ENCODE peak calls at places on chromosome 2, in ten cellular contexts. One of them, this sample, is unnamed.

GRCh38 chr2:460861-461260 is 173.0 kb upstream of the ALKAL2 start:
- DNase-seq in K562: no peak
- DNase-seq in endothelial cell of umbilical vein: no peak
- DNase-seq in tibial nerve: no peak
- DNase-seq in heart left ventricle: no peak
- DNase-seq in transverse colon: peak; percentile 16
- DNase-seq in A549: no peak
- DNase-seq in IMR-90: no peak
- DNase-seq in H1: no peak
- DNase-seq in adrenal gland: no peak
- DNase-seq in this sample: no peak

GRCh38 chr2:172858473-172858745 is 122.8 kb downstream of the RAPGEF4 start:
- DNase-seq in adrenal gland: peak; percentile 72
- DNase-seq in A549: no peak
- DNase-seq in tibial nerve: no peak
- DNase-seq in endothelial cell of umbilical vein: peak; percentile 79
- DNase-seq in transverse colon: no peak
- DNase-seq in heart left ventricle: no peak
- DNase-seq in H1: no peak
- DNase-seq in K562: no peak
- DNase-seq in IMR-90: peak; percentile 45
- DNase-seq in this sample: no peak

GRCh38 chr2:29528891-29529520 is 392.4 kb downstream of the ALK start:
- DNase-seq in K562: no peak
- DNase-seq in H1: no peak
- DNase-seq in tibial nerve: no peak
- DNase-seq in A549: no peak
- DNase-seq in adrenal gland: peak; percentile 16
- DNase-seq in heart left ventricle: peak; percentile 83
- DNase-seq in IMR-90: peak; percentile 79
- DNase-seq in transverse colon: peak; percentile 42
- DNase-seq in endothelial cell of umbilical vein: no peak
- DNase-seq in this sample: no peak

GRCh38 chr2:11669454-11670291 is at the start of gene NTSR2:
- DNase-seq in endothelial cell of umbilical vein: peak; percentile 54
- DNase-seq in IMR-90: peak; percentile 53
- DNase-seq in adrenal gland: peak; percentile 85
- DNase-seq in H1: peak; percentile 65
- DNase-seq in transverse colon: peak; percentile 21
- DNase-seq in K562: peak; percentile 21
- DNase-seq in A549: peak; percentile 49
- DNase-seq in tibial nerve: no peak
- DNase-seq in heart left ventricle: peak; percentile 75
- DNase-seq in this sample: peak; percentile 80

GRCh38 chr2:72924353-72925240 is 7.3 kb downstream of the EMX1 start:
- DNase-seq in A549: no peak
- DNase-seq in tibial nerve: no peak
- DNase-seq in H1: no peak
- DNase-seq in IMR-90: no peak
- DNase-seq in endothelial cell of umbilical vein: no peak
- DNase-seq in K562: no peak
- DNase-seq in transverse colon: no peak
- DNase-seq in adrenal gland: no peak
- DNase-seq in heart left ventricle: no peak
- DNase-seq in this sample: no peak

GRCh38 chr2:1162768-1163584 is 212.3 kb downstream of the SNTG2 start:
- DNase-seq in heart left ventricle: peak; percentile 35
- DNase-seq in IMR-90: no peak
- DNase-seq in endothelial cell of umbilical vein: no peak
- DNase-seq in transverse colon: no peak
- DNase-seq in adrenal gland: no peak
- DNase-seq in A549: no peak
- DNase-seq in K562: no peak
- DNase-seq in tibial nerve: no peak
- DNase-seq in H1: no peak
- DNase-seq in this sample: peak; percentile 27

GRCh38 chr2:23788100-23788499 is 138.8 kb downstream of the ATAD2B start:
- DNase-seq in H1: no peak
- DNase-seq in adrenal gland: no peak
- DNase-seq in heart left ventricle: no peak
- DNase-seq in A549: no peak
- DNase-seq in endothelial cell of umbilical vein: no peak
- DNase-seq in transverse colon: no peak
- DNase-seq in IMR-90: no peak
- DNase-seq in K562: peak; percentile 46
- DNase-seq in tibial nerve: no peak
- DNase-seq in this sample: no peak

GRCh38 chr2:211127501-211127900 is 571.1 kb downstream of the CPS1 start:
- DNase-seq in tibial nerve: no peak
- DNase-seq in endothelial cell of umbilical vein: no peak
- DNase-seq in heart left ventricle: no peak
- DNase-seq in K562: no peak
- DNase-seq in A549: no peak
- DNase-seq in IMR-90: no peak
- DNase-seq in transverse colon: no peak
- DNase-seq in adrenal gland: no peak
- DNase-seq in H1: no peak
- DNase-seq in this sample: no peak

GRCh38 chr2:239357954-239358754 is 42.7 kb downstream of the HDAC4 start:
- DNase-seq in K562: no peak
- DNase-seq in A549: no peak
- DNase-seq in tibial nerve: no peak
- DNase-seq in H1: no peak
- DNase-seq in adrenal gland: no peak
- DNase-seq in heart left ventricle: no peak
- DNase-seq in endothelial cell of umbilical vein: no peak
- DNase-seq in IMR-90: peak; percentile 12
- DNase-seq in transverse colon: no peak
- DNase-seq in this sample: no peak

GRCh38 chr2:3102915-3103569 is 274.6 kb downstream of the EIPR1 start:
- DNase-seq in tibial nerve: no peak
- DNase-seq in K562: no peak
- DNase-seq in heart left ventricle: no peak
- DNase-seq in adrenal gland: no peak
- DNase-seq in endothelial cell of umbilical vein: no peak
- DNase-seq in A549: no peak
- DNase-seq in H1: no peak
- DNase-seq in transverse colon: no peak
- DNase-seq in IMR-90: no peak
- DNase-seq in this sample: no peak

GRCh38 chr2:109402180-109402579 is 211.6 kb downstream of the SEPTIN10 start:
- DNase-seq in transverse colon: no peak
- DNase-seq in adrenal gland: no peak
- DNase-seq in tibial nerve: no peak
- DNase-seq in endothelial cell of umbilical vein: no peak
- DNase-seq in A549: no peak
- DNase-seq in IMR-90: no peak
- DNase-seq in K562: no peak
- DNase-seq in H1: no peak
- DNase-seq in heart left ventricle: no peak
- DNase-seq in this sample: no peak

GRCh38 chr2:39455826-39456225 is 18.7 kb upstream of the MAP4K3 start:
- DNase-seq in A549: no peak
- DNase-seq in transverse colon: no peak
- DNase-seq in endothelial cell of umbilical vein: no peak
- DNase-seq in H1: no peak
- DNase-seq in IMR-90: peak; percentile 55
- DNase-seq in tibial nerve: no peak
- DNase-seq in K562: no peak
- DNase-seq in adrenal gland: no peak
- DNase-seq in heart left ventricle: no peak
- DNase-seq in this sample: no peak

GRCh38 chr2:201257381-201257940 is 2.9 kb upstream of the CASP8 start:
- DNase-seq in tibial nerve: no peak
- DNase-seq in K562: peak; percentile 60
- DNase-seq in IMR-90: peak; percentile 5
- DNase-seq in transverse colon: peak; percentile 62
- DNase-seq in H1: no peak
- DNase-seq in endothelial cell of umbilical vein: no peak
- DNase-seq in A549: peak; percentile 40
- DNase-seq in heart left ventricle: peak; percentile 39
- DNase-seq in adrenal gland: peak; percentile 14
- DNase-seq in this sample: no peak

GRCh38 chr2:40431600-40431955 is 20.3 kb downstream of the SLC8A1 start:
- DNase-seq in IMR-90: peak; percentile 88
- DNase-seq in K562: no peak
- DNase-seq in H1: no peak
- DNase-seq in tibial nerve: no peak
- DNase-seq in A549: no peak
- DNase-seq in adrenal gland: peak; percentile 36
- DNase-seq in heart left ventricle: peak; percentile 66
- DNase-seq in transverse colon: no peak
- DNase-seq in endothelial cell of umbilical vein: no peak
- DNase-seq in this sample: peak; percentile 25

GRCh38 chr2:188997276-188997675 is 23.1 kb downstream of the COL3A1 start:
- DNase-seq in K562: no peak
- DNase-seq in heart left ventricle: no peak
- DNase-seq in A549: no peak
- DNase-seq in H1: no peak
- DNase-seq in tibial nerve: no peak
- DNase-seq in endothelial cell of umbilical vein: no peak
- DNase-seq in IMR-90: no peak
- DNase-seq in adrenal gland: no peak
- DNase-seq in transverse colon: no peak
- DNase-seq in this sample: no peak

GRCh38 chr2:15790326-15790725 is 150.0 kb upstream of the MYCN start:
- DNase-seq in endothelial cell of umbilical vein: no peak
- DNase-seq in tibial nerve: no peak
- DNase-seq in A549: no peak
- DNase-seq in transverse colon: no peak
- DNase-seq in heart left ventricle: no peak
- DNase-seq in adrenal gland: no peak
- DNase-seq in IMR-90: no peak
- DNase-seq in H1: no peak
- DNase-seq in K562: no peak
- DNase-seq in this sample: no peak

GRCh38 chr2:156046900-156047299 is 285.6 kb downstream of the NR4A2 start:
- DNase-seq in K562: no peak
- DNase-seq in tibial nerve: no peak
- DNase-seq in transverse colon: no peak
- DNase-seq in IMR-90: no peak
- DNase-seq in A549: no peak
- DNase-seq in H1: no peak
- DNase-seq in heart left ventricle: no peak
- DNase-seq in endothelial cell of umbilical vein: no peak
- DNase-seq in adrenal gland: no peak
- DNase-seq in this sample: no peak

GRCh38 chr2:217919781-217920351 is 82.9 kb downstream of the TNS1 start:
- DNase-seq in transverse colon: no peak
- DNase-seq in IMR-90: peak; percentile 91
- DNase-seq in endothelial cell of umbilical vein: peak; percentile 42
- DNase-seq in H1: peak; percentile 60
- DNase-seq in tibial nerve: no peak
- DNase-seq in heart left ventricle: peak; percentile 63
- DNase-seq in A549: no peak
- DNase-seq in adrenal gland: peak; percentile 73
- DNase-seq in K562: no peak
- DNase-seq in this sample: no peak
- H3K4me1 ChIP-seq in transverse colon: peaks cover 28% of the 10 kb centered on the region
- H3K4me1 ChIP-seq in IMR-90: peaks cover 56% of the 10 kb centered on the region
- H3K4me1 ChIP-seq in endothelial cell of umbilical vein: peaks cover 16% of the 10 kb centered on the region
- H3K4me1 ChIP-seq in H1: peaks cover 37% of the 10 kb centered on the region
- H3K4me1 ChIP-seq in tibial nerve: peaks cover 3% of the 10 kb centered on the region
- H3K4me1 ChIP-seq in heart left ventricle: peaks cover 100% of the 10 kb centered on the region
- H3K4me1 ChIP-seq in A549: peaks cover 77% of the 10 kb centered on the region
- H3K4me1 ChIP-seq in adrenal gland: peaks cover 63% of the 10 kb centered on the region
- H3K4me1 ChIP-seq in K562: no peaks in the 10 kb centered on the region
- H3K4me1 ChIP-seq in this sample: peaks cover 89% of the 10 kb centered on the region

GRCh38 chr2:54271843-54272600 is 16.0 kb upstream of the TSPYL6 start:
- DNase-seq in K562: no peak
- DNase-seq in heart left ventricle: no peak
- DNase-seq in endothelial cell of umbilical vein: no peak
- DNase-seq in A549: no peak
- DNase-seq in H1: no peak
- DNase-seq in tibial nerve: no peak
- DNase-seq in IMR-90: no peak
- DNase-seq in adrenal gland: peak; percentile 12
- DNase-seq in transverse colon: no peak
- DNase-seq in this sample: no peak
- H3K27ac ChIP-seq in K562: no peak overlapping the region
- H3K27ac ChIP-seq in heart left ventricle: no peak overlapping the region
- H3K27ac ChIP-seq in endothelial cell of umbilical vein: no peak overlapping the region
- H3K27ac ChIP-seq in A549: no peak overlapping the region
- H3K27ac ChIP-seq in H1: no peak overlapping the region
- H3K27ac ChIP-seq in tibial nerve: no peak overlapping the region
- H3K27ac ChIP-seq in IMR-90: no peak overlapping the region
- H3K27ac ChIP-seq in adrenal gland: no peak overlapping the region
- H3K27ac ChIP-seq in transverse colon: no peak overlapping the region
- H3K27ac ChIP-seq in this sample: no peak overlapping the region

DNA sequence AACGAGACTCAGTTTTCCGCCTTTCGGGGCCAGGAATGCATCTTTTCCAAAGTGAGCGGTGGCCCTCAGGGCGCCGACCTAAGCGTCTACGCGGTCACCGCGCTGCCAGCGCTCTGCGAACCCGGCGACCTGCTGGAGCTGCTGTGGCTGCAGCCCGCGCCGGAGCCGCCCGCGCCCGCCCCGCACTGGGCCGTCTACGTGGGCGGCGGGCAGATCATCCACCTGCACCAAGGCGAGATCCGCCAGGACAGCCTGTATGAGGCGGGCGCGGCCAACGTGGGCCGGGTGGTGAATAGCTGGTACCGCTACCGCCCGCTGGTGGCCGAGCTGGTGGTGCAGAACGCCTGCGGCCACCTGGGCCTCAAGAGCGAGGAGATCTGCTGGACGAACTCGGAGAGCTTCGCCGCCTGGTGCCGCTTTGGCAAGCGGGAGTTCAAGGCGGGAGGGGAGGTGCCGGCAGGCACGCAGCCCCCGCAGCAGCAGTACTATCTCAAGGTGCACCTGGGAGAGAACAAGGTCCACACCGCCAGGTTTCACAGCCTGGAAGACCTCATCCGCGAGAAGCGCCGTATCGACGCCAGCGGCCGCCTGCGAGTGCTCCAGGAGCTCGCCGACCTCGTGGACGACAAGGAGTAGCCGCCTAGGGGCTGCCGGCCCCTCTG is 1.8 kb downstream of the LRATD1 start:
- DNase-seq in A549: peak; percentile 82
- DNase-seq in tibial nerve: peak; percentile 74
- DNase-seq in endothelial cell of umbilical vein: peak; percentile 51
- DNase-seq in H1: peak; percentile 53
- DNase-seq in IMR-90: peak; percentile 54
- DNase-seq in heart left ventricle: peak; percentile 88
- DNase-seq in adrenal gland: peak; percentile 92
- DNase-seq in K562: peak; percentile 62
- DNase-seq in transverse colon: peak; percentile 90
- DNase-seq in this sample: peak; percentile 88
- TF ChIP-seq POLR2A in A549: no peak
- TF ChIP-seq POLR2A in tibial nerve: no peak
- TF ChIP-seq POLR2A in endothelial cell of umbilical vein: no peak
- TF ChIP-seq POLR2A in H1: no peak
- TF ChIP-seq POLR2A in IMR-90: no peak
- TF ChIP-seq POLR2A in heart left ventricle: no peak
- TF ChIP-seq POLR2A in adrenal gland: no peak
- TF ChIP-seq POLR2A in K562: no peak
- TF ChIP-seq POLR2A in transverse colon: peak; percentile 38
- TF ChIP-seq POLR2A in this sample: no peak

DNA sequence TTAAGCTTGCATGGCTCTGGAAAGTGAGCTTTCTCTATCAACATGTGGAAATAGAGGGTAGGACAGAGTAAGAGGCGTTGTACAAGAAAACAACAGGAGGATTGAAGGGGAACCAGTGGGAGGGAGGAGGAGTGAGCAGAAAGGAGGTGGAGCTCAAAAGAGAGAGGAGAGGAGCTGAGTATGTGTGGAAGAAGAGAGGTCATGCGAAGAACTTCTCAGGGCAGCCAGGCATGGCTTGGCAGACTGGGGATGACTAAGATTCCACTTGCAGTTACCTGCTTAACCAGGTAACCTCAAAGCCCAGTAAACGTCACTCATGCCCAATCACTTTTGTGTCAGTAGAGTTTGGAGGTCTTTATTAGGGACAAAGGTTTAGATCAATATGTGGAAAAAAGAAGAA is 105.2 kb downstream of the BCL2L11 start:
- DNase-seq in K562: no peak
- DNase-seq in A549: no peak
- DNase-seq in IMR-90: no peak
- DNase-seq in H1: no peak
- DNase-seq in adrenal gland: no peak
- DNase-seq in endothelial cell of umbilical vein: no peak
- DNase-seq in heart left ventricle: no peak
- DNase-seq in tibial nerve: no peak
- DNase-seq in transverse colon: no peak
- DNase-seq in this sample: no peak
- H3K4me1 ChIP-seq in K562: no peaks in the 10 kb centered on the region
- H3K4me1 ChIP-seq in A549: peaks cover 8% of the 10 kb centered on the region
- H3K4me1 ChIP-seq in IMR-90: peaks cover 7% of the 10 kb centered on the region
- H3K4me1 ChIP-seq in H1: peaks cover 4% of the 10 kb centered on the region
- H3K4me1 ChIP-seq in adrenal gland: no peaks in the 10 kb centered on the region
- H3K4me1 ChIP-seq in endothelial cell of umbilical vein: no peaks in the 10 kb centered on the region
- H3K4me1 ChIP-seq in heart left ventricle: no peaks in the 10 kb centered on the region
- H3K4me1 ChIP-seq in tibial nerve: no peaks in the 10 kb centered on the region
- H3K4me1 ChIP-seq in transverse colon: no peaks in the 10 kb centered on the region
- H3K4me1 ChIP-seq in this sample: no peaks in the 10 kb centered on the region